ENCODE peak calls at places on chromosomes 11 and 22, in five cellular contexts. Y is NCI-H510A treated with DMSO at 0.1 percent for 48 hours; I is activated T-cell treated with anti-CD3 and anti-CD28 coated beads for 48 hours; X is HAP-1; Z is activated CD8-positive, alpha-beta T cell treated with anti-CD3 and anti-CD28 coated beads for 36 hours. C is an unnamed sample.

GRCh38 chr11:43866969-43867368 is 13.7 kb upstream of the ALKBH3 start:
- DNase-seq in I (no peak), X (no peak), Y (no peak), Z (no peak), C (no peak)

GRCh38 chr11:14417975-14418374 is 59.0 kb upstream of the RRAS2 start:
- DNase-seq in Y (no peak), X (no peak), I (no peak), Z (no peak), C (no peak)

GRCh38 chr11:76234704-76235232 is 28.5 kb upstream of the WNT11 start:
- DNase-seq in X (no peak), Z (no peak), I (no peak), Y (no peak), C (no peak)

GRCh38 chr22:50307891-50308596 is 598 bp upstream of the PLXNB2 start:
- DNase-seq in X (no peak), I (no peak), Z (no peak), Y (no peak), C (no peak)

GRCh38 chr22:34866501-34867171 is 199.3 kb upstream of the ISX start:
- DNase-seq in I (no peak), X (no peak), Y (no peak), Z (no peak), C (no peak)

GRCh38 chr11:103624708-103625623 is 411.5 kb upstream of the DDI1 start:
- DNase-seq in Y (no peak), I (no peak), Z (no peak), X (peak), C (no peak)

GRCh38 chr22:44153705-44154104 is 27.0 kb upstream of the PARVG start:
- DNase-seq in Z (no peak), I (no peak), Y (no peak), X (no peak), C (no peak)

GRCh38 chr11:16081756-16082531 is 274.4 kb downstream of the SOX6 start:
- DNase-seq in Y (no peak), X (no peak), I (no peak), Z (no peak), C (no peak)

GRCh38 chr11:111018571-111018970 is 227.0 kb upstream of the POU2AF2 start:
- DNase-seq in I (no peak), Z (no peak), Y (no peak), X (no peak), C (no peak)

GRCh38 chr11:113446938-113447337 is 28.3 kb downstream of the DRD2 start:
- DNase-seq in I (no peak), X (no peak), Y (peak), Z (no peak), C (no peak)

GRCh38 chr11:119484741-119485605 is 62.0 kb upstream of the THY1 start:
- DNase-seq in Y (no peak), X (no peak), I (no peak), Z (peak), C (no peak)

GRCh38 chr22:32900856-32901255 is 99.4 kb downstream of the TIMP3 start:
- DNase-seq in X (no peak), Z (no peak), I (no peak), Y (no peak), C (no peak)

GRCh38 chr11:6656581-6656915 is 939 bp upstream of the DCHS1 start:
- DNase-seq in X (no peak), I (no peak), Z (no peak), Y (no peak), C (no peak)

GRCh38 chr11:3867209-3868071 is 12.0 kb downstream of the STIM1 start:
- DNase-seq in Z (peak), Y (no peak), X (no peak), I (no peak), C (peak)

GRCh38 chr22:42891008-42891407 is 33.9 kb upstream of the ARFGAP3 start:
- DNase-seq in Y (no peak), X (no peak), I (no peak), Z (no peak), C (no peak)

GRCh38 chr11:108734956-108735559 is 70.2 kb downstream of the DDX10 start:
- DNase-seq in Y (no peak), I (no peak), X (peak), Z (peak), C (no peak)

GRCh38 chr11:12901874-12902481 is 107.1 kb upstream of the RASSF10 start:
- DNase-seq in Z (no peak), I (no peak), X (no peak), Y (no peak), C (no peak)

GRCh38 chr11:85815186-85815911 is 4.4 kb upstream of the SYTL2 start:
- DNase-seq in Y (no peak), Z (no peak), I (no peak), X (no peak), C (no peak)

GRCh38 chr11:57356179-57356757 is 18.1 kb downstream of the P2RX3 start:
- DNase-seq in X (no peak), I (no peak), Z (no peak), Y (no peak), C (no peak)

GRCh38 chr11:15107730-15108515 is 6.8 kb upstream of the INSC start:
- DNase-seq in X (no peak), Z (no peak), I (no peak), Y (no peak), C (no peak)

GRCh38 chr11:8382436-8383053 is 118.9 kb upstream of the LMO1 start:
- DNase-seq in Y (no peak), I (no peak), X (no peak), Z (no peak), C (no peak)

GRCh38 chr11:122309262-122309925 is 193.4 kb upstream of the BLID start:
- DNase-seq in Y (no peak), Z (no peak), I (no peak), X (no peak), C (no peak)

GRCh38 chr11:28654191-28654590 is 546.0 kb downstream of the METTL15 start:
- DNase-seq in Y (no peak), I (no peak), X (no peak), Z (no peak), C (no peak)

GRCh38 chr11:59706518-59707285 is 6.9 kb downstream of the OR10V1 start:
- DNase-seq in Z (no peak), Y (no peak), I (no peak), X (no peak), C (no peak)

GRCh38 chr11:61378713-61379313 is 13.6 kb upstream of the TMEM216 start:
- DNase-seq in Y (no peak), Z (no peak), I (no peak), X (no peak), C (no peak)

GRCh38 chr11:76132268-76132667 is 74.0 kb downstream of the WNT11 start:
- DNase-seq in Y (no peak), Z (no peak), X (no peak), I (no peak), C (no peak)

GRCh38 chr11:113957016-113957415 is 17.9 kb upstream of the HTR3A start:
- DNase-seq in X (no peak), Y (no peak), I (no peak), Z (no peak), C (no peak)

GRCh38 chr22:39434243-39434653 is 22.6 kb upstream of the MGAT3 start:
- DNase-seq in Z (no peak), Y (no peak), X (no peak), I (no peak), C (no peak)

GRCh38 chr11:88370782-88371181 is 33.2 kb upstream of the CTSC start:
- DNase-seq in Y (no peak), I (no peak), X (no peak), Z (no peak), C (no peak)

C was measured in T-helper 2 cell treated with Interferon-gamma antibody and Interleukin-4, amounts not matched to agents 5 μg/mL and 100 μg/mL, for 36 hours.